ENCODE peak calls at places on chromosomes 3 and 15, in ten cellular contexts. One of them, this sample, is unnamed.

GRCh38 chr3:194805546-194805945 is 119.9 kb downstream of the FAM43A start:
- DNase-seq in fibroblast of mammary gland: no peak
- DNase-seq in HL-60: no peak
- DNase-seq in ovary: no peak
- DNase-seq in foreskin fibroblast: no peak
- DNase-seq in body of pancreas: no peak
- DNase-seq in lung: no peak
- DNase-seq in upper lobe of left lung: no peak
- DNase-seq in stomach: no peak
- DNase-seq in cardiac fibroblast: no peak
- DNase-seq in this sample: no peak

GRCh38 chr15:40217166-40217785 is 21.6 kb upstream of the PAK6 start:
- DNase-seq in ovary: peak; percentile 35
- DNase-seq in cardiac fibroblast: peak; percentile 80
- DNase-seq in body of pancreas: peak; percentile 86
- DNase-seq in stomach: peak; percentile 46
- DNase-seq in upper lobe of left lung: peak; percentile 45
- DNase-seq in lung: peak; percentile 58
- DNase-seq in fibroblast of mammary gland: peak; percentile 65
- DNase-seq in HL-60: peak; percentile 76
- DNase-seq in foreskin fibroblast: peak; percentile 56
- DNase-seq in this sample: peak; percentile 12

GRCh38 chr15:65259367-65259781 is 27.3 kb downstream of the PARP16 start:
- DNase-seq in fibroblast of mammary gland: peak; percentile 37
- DNase-seq in stomach: no peak
- DNase-seq in HL-60: no peak
- DNase-seq in foreskin fibroblast: no peak
- DNase-seq in body of pancreas: peak; percentile 34
- DNase-seq in ovary: peak; percentile 73
- DNase-seq in cardiac fibroblast: no peak
- DNase-seq in lung: no peak
- DNase-seq in upper lobe of left lung: no peak
- DNase-seq in this sample: no peak

GRCh38 chr3:31172336-31172735 is 277.9 kb upstream of the GADL1 start:
- DNase-seq in foreskin fibroblast: no peak
- DNase-seq in lung: no peak
- DNase-seq in cardiac fibroblast: no peak
- DNase-seq in stomach: no peak
- DNase-seq in ovary: no peak
- DNase-seq in body of pancreas: no peak
- DNase-seq in upper lobe of left lung: no peak
- DNase-seq in HL-60: no peak
- DNase-seq in fibroblast of mammary gland: no peak
- DNase-seq in this sample: no peak

GRCh38 chr3:53077476-53078220 is 31.8 kb upstream of the SFMBT1 start:
- DNase-seq in ovary: no peak
- DNase-seq in cardiac fibroblast: no peak
- DNase-seq in stomach: no peak
- DNase-seq in upper lobe of left lung: no peak
- DNase-seq in lung: no peak
- DNase-seq in foreskin fibroblast: no peak
- DNase-seq in body of pancreas: no peak
- DNase-seq in HL-60: no peak
- DNase-seq in fibroblast of mammary gland: no peak
- DNase-seq in this sample: no peak

GRCh38 chr3:72810063-72810462 is 38.2 kb downstream of the SHQ1 start:
- DNase-seq in stomach: no peak
- DNase-seq in lung: no peak
- DNase-seq in ovary: no peak
- DNase-seq in HL-60: no peak
- DNase-seq in body of pancreas: no peak
- DNase-seq in fibroblast of mammary gland: no peak
- DNase-seq in foreskin fibroblast: no peak
- DNase-seq in upper lobe of left lung: no peak
- DNase-seq in cardiac fibroblast: no peak
- DNase-seq in this sample: no peak

GRCh38 chr15:72231847-72232461 is 964 bp upstream of the PKM start:
- DNase-seq in upper lobe of left lung: peak; percentile 67
- DNase-seq in foreskin fibroblast: peak; percentile 76
- DNase-seq in fibroblast of mammary gland: peak; percentile 83
- DNase-seq in lung: peak; percentile 42
- DNase-seq in body of pancreas: peak; percentile 66
- DNase-seq in HL-60: peak; percentile 31
- DNase-seq in stomach: peak; percentile 45
- DNase-seq in ovary: no peak
- DNase-seq in cardiac fibroblast: peak; percentile 86
- DNase-seq in this sample: peak; percentile 37

GRCh38 chr3:6229778-6230410 is 631.0 kb upstream of the GRM7 start:
- DNase-seq in foreskin fibroblast: no peak
- DNase-seq in cardiac fibroblast: no peak
- DNase-seq in HL-60: no peak
- DNase-seq in fibroblast of mammary gland: no peak
- DNase-seq in body of pancreas: no peak
- DNase-seq in lung: no peak
- DNase-seq in stomach: no peak
- DNase-seq in ovary: no peak
- DNase-seq in upper lobe of left lung: no peak
- DNase-seq in this sample: no peak

GRCh38 chr3:25266677-25267076 is 161.4 kb upstream of the RARB start:
- DNase-seq in cardiac fibroblast: no peak
- DNase-seq in body of pancreas: no peak
- DNase-seq in HL-60: no peak
- DNase-seq in upper lobe of left lung: no peak
- DNase-seq in foreskin fibroblast: no peak
- DNase-seq in lung: no peak
- DNase-seq in fibroblast of mammary gland: no peak
- DNase-seq in stomach: no peak
- DNase-seq in ovary: no peak
- DNase-seq in this sample: no peak

GRCh38 chr3:134505485-134505884 is 19.6 kb downstream of the CEP63 start:
- DNase-seq in fibroblast of mammary gland: no peak
- DNase-seq in ovary: no peak
- DNase-seq in lung: no peak
- DNase-seq in upper lobe of left lung: no peak
- DNase-seq in cardiac fibroblast: no peak
- DNase-seq in body of pancreas: no peak
- DNase-seq in foreskin fibroblast: no peak
- DNase-seq in HL-60: no peak
- DNase-seq in stomach: no peak
- DNase-seq in this sample: no peak

GRCh38 chr3:51379746-51380330 is 5.3 kb upstream of the MANF start:
- DNase-seq in fibroblast of mammary gland: no peak
- DNase-seq in lung: no peak
- DNase-seq in HL-60: no peak
- DNase-seq in cardiac fibroblast: no peak
- DNase-seq in body of pancreas: no peak
- DNase-seq in foreskin fibroblast: no peak
- DNase-seq in ovary: no peak
- DNase-seq in stomach: no peak
- DNase-seq in upper lobe of left lung: no peak
- DNase-seq in this sample: no peak

GRCh38 chr3:159911011-159911663 is 77.5 kb upstream of the IL12A start:
- DNase-seq in upper lobe of left lung: no peak
- DNase-seq in stomach: no peak
- DNase-seq in foreskin fibroblast: no peak
- DNase-seq in ovary: no peak
- DNase-seq in lung: no peak
- DNase-seq in HL-60: no peak
- DNase-seq in cardiac fibroblast: peak; percentile 58
- DNase-seq in fibroblast of mammary gland: no peak
- DNase-seq in body of pancreas: no peak
- DNase-seq in this sample: no peak

GRCh38 chr3:178602864-178603263 is 66.6 kb downstream of the KCNMB2 start:
- DNase-seq in fibroblast of mammary gland: no peak
- DNase-seq in ovary: no peak
- DNase-seq in upper lobe of left lung: no peak
- DNase-seq in lung: no peak
- DNase-seq in stomach: no peak
- DNase-seq in HL-60: no peak
- DNase-seq in cardiac fibroblast: no peak
- DNase-seq in foreskin fibroblast: no peak
- DNase-seq in body of pancreas: no peak
- DNase-seq in this sample: no peak

DNA sequence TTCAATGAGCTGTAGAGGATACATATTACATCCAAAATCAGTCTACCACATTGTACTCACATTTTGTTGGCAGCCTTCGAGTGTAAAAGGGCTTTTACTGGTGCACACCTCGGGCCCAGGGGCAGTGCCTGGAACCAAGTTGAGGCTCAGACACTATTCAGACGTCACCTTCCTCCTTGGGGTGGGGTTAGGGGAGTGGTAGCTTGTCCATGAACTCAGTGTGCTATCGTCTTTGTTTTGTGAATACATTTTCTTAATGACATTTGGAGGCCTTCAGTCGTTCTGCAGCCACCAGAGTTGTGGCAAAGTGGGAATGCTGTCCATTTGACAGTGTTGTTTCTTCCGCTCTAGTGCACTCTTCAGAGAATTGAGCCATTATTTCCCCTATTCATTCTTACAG is 114.2 kb downstream of the PGPEP1L start:
- DNase-seq in foreskin fibroblast: no peak
- DNase-seq in stomach: no peak
- DNase-seq in lung: no peak
- DNase-seq in HL-60: no peak
- DNase-seq in ovary: no peak
- DNase-seq in fibroblast of mammary gland: no peak
- DNase-seq in cardiac fibroblast: no peak
- DNase-seq in body of pancreas: no peak
- DNase-seq in upper lobe of left lung: no peak
- DNase-seq in this sample: no peak
- H3K4me3 ChIP-seq in foreskin fibroblast: no peak overlapping the region
- H3K4me3 ChIP-seq in stomach: no peak overlapping the region
- H3K4me3 ChIP-seq in lung: no peak overlapping the region
- H3K4me3 ChIP-seq in HL-60: no peak overlapping the region
- H3K4me3 ChIP-seq in ovary: no peak overlapping the region
- H3K4me3 ChIP-seq in fibroblast of mammary gland: no peak overlapping the region
- H3K4me3 ChIP-seq in cardiac fibroblast: no peak overlapping the region
- H3K4me3 ChIP-seq in body of pancreas: no peak overlapping the region
- H3K4me3 ChIP-seq in upper lobe of left lung: no peak overlapping the region
- H3K4me3 ChIP-seq in this sample: no peak overlapping the region

GRCh38 chr15:53498996-53499395 is 260.5 kb downstream of the WDR72 start:
- DNase-seq in upper lobe of left lung: no peak
- DNase-seq in HL-60: no peak
- DNase-seq in cardiac fibroblast: no peak
- DNase-seq in body of pancreas: no peak
- DNase-seq in lung: no peak
- DNase-seq in foreskin fibroblast: no peak
- DNase-seq in stomach: no peak
- DNase-seq in fibroblast of mammary gland: no peak
- DNase-seq in ovary: no peak
- DNase-seq in this sample: no peak
- TF ChIP-seq CTCF in upper lobe of left lung: no peak
- TF ChIP-seq CTCF in HL-60: no peak
- TF ChIP-seq CTCF in cardiac fibroblast: no peak
- TF ChIP-seq CTCF in body of pancreas: no peak
- TF ChIP-seq CTCF in lung: no peak
- TF ChIP-seq CTCF in foreskin fibroblast: no peak
- TF ChIP-seq CTCF in stomach: no peak
- TF ChIP-seq CTCF in fibroblast of mammary gland: no peak
- TF ChIP-seq CTCF in ovary: no peak
- TF ChIP-seq CTCF in this sample: no peak

DNA sequence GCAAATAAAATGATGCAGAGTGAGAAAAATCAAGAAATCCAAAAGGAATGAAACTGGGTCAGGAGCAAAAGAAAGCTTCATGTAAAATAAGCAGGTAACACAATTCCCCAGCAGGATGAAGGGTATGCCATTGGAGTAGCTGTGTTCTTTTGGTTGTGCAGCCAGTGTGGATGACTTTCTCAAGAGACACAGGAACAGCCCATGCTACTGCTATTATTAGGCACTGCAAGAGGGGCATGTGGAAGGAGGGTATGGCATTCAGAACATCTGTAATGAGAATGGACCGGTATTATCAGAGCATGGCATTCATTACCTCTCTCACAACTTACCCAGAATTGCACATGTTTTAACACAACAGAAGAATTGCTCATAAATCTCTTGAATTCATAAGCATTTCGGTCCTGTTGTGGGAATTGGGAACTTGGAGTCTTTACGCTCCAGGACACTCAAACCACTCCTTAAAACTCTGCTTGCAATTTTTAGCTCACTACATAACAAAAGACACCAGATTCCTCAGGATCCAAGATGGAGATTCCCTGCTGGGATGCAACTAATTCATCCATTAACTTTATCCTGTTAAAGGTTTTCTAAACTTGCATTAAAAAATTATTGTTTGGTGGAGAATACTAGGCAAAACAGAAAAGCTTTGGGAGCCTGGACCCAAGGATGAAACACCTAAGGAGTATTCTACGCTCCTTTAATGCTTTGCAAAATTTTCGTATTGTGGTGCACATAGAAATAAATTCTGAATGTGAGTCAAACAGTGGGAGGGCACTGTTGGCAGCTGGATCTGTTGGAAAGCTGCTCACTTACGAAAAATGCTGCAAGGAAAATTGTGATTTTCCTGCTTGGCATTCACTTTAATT is 34.7 kb upstream of the CDIN1 start:
- DNase-seq in ovary: no peak
- DNase-seq in HL-60: no peak
- DNase-seq in cardiac fibroblast: no peak
- DNase-seq in body of pancreas: no peak
- DNase-seq in lung: no peak
- DNase-seq in stomach: no peak
- DNase-seq in foreskin fibroblast: no peak
- DNase-seq in upper lobe of left lung: no peak
- DNase-seq in fibroblast of mammary gland: no peak
- DNase-seq in this sample: no peak
- H3K4me3 ChIP-seq in ovary: no peak overlapping the region
- H3K4me3 ChIP-seq in HL-60: no peak overlapping the region
- H3K4me3 ChIP-seq in cardiac fibroblast: no peak overlapping the region
- H3K4me3 ChIP-seq in body of pancreas: no peak overlapping the region
- H3K4me3 ChIP-seq in lung: no peak overlapping the region
- H3K4me3 ChIP-seq in stomach: no peak overlapping the region
- H3K4me3 ChIP-seq in foreskin fibroblast: no peak overlapping the region
- H3K4me3 ChIP-seq in upper lobe of left lung: no peak overlapping the region
- H3K4me3 ChIP-seq in fibroblast of mammary gland: no peak overlapping the region
- H3K4me3 ChIP-seq in this sample: no peak overlapping the region

DNA sequence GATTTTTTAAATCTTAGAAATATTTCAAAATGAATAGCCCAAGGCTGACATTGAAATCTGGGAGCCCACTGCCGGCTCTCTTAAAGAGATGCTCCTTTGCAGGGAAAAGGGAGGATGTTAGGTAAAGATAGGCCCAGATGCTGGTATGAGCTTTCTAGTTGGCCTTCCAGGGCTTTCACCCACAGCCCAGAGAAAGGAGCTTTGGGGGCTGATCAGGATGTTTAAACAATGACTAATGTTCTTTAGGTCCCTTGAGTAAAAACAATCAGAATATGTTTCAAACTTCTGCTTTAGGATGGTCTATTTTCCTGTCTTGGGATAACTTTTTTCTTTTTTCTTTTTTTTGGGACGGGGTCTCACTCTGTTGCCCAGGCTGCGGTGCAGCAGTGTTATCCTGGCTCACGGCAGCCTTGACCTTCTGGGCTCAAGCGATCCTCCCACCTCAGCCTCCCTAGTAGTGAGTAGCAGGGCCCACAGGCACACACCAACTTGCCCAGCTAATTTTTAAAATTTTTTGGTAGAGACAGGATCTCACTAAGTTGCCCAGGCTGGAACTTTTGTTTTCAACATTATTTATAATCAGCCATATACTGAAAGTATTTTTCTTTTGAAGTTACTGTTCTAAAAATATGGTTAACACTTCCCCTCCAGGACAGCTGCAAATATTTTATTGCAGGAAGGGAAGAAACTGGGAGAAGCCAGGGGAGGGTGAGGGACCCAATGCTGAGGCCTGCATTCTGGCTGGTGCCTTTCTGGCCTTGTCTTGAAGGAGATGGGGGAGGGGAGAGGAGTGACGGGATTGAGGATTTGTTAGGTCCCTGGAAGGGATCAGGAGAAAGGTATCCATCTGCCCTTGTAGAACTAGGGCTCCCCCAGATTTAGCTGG is 70.1 kb downstream of the TRAK1 start:
- DNase-seq in body of pancreas: no peak
- DNase-seq in upper lobe of left lung: no peak
- DNase-seq in stomach: no peak
- DNase-seq in foreskin fibroblast: peak; percentile 35
- DNase-seq in HL-60: no peak
- DNase-seq in cardiac fibroblast: peak; percentile 75
- DNase-seq in ovary: no peak
- DNase-seq in fibroblast of mammary gland: peak; percentile 57
- DNase-seq in lung: no peak
- DNase-seq in this sample: no peak
- TF ChIP-seq CTCF in body of pancreas: no peak
- TF ChIP-seq CTCF in upper lobe of left lung: no peak
- TF ChIP-seq CTCF in stomach: no peak
- TF ChIP-seq CTCF in foreskin fibroblast: no peak
- TF ChIP-seq CTCF in HL-60: no peak
- TF ChIP-seq CTCF in cardiac fibroblast: no peak
- TF ChIP-seq CTCF in ovary: no peak
- TF ChIP-seq CTCF in fibroblast of mammary gland: no peak
- TF ChIP-seq CTCF in lung: no peak
- TF ChIP-seq CTCF in this sample: no peak

This sample was measured in AG04449.